ENCODE peak calls at places on chromosomes 5 and 9, in five cellular contexts. U is HCT116, M is K562, N is SK-N-SH, H is GM12878. J is an unnamed sample.

GRCh38 chr5:62282951-62283446 is 23.0 kb upstream of the KIF2A start:
- DNase-seq in M (no peak), H (no peak), N (no peak), U (no peak), J (no peak)

GRCh38 chr5:148457183-148457620 is 73.4 kb downstream of the FBXO38 start:
- DNase-seq in U (no peak), N (peak), M (no peak), H (no peak), J (no peak)

GRCh38 chr9:88802533-88802932 is 188.7 kb upstream of the S1PR3 start:
- DNase-seq in U (no peak), M (no peak), N (no peak), H (no peak), J (no peak)

GRCh38 chr9:33329996-33330395 is 39.7 kb downstream of the NFX1 start:
- DNase-seq in H (no peak), M (no peak), N (no peak), U (no peak), J (no peak)

GRCh38 chr5:42994285-42995151 is 45.6 kb downstream of the ANXA2R start:
- DNase-seq in U (peak), M (peak), N (peak), H (no peak), J (peak)

GRCh38 chr5:133347039-133347438 is 265.3 kb downstream of the FSTL4 start:
- DNase-seq in H (no peak), U (peak), N (no peak), M (peak), J (peak)

GRCh38 chr9:133371261-133371711 is 4.6 kb downstream of the SURF4 start:
- DNase-seq in M (no peak), U (no peak), N (no peak), H (no peak), J (no peak)

GRCh38 chr9:1429328-1429727 is 379.2 kb downstream of the DMRT2 start:
- DNase-seq in U (no peak), N (peak), M (no peak), H (no peak), J (peak)

GRCh38 chr5:129963359-129963758 is 59.1 kb downstream of the CHSY3 start:
- DNase-seq in M (no peak), H (no peak), U (no peak), N (no peak), J (no peak)

GRCh38 chr5:72134226-72134625 is 27.0 kb downstream of the MAP1B start:
- DNase-seq in N (no peak), H (no peak), U (no peak), M (no peak), J (no peak)

GRCh38 chr9:16787724-16788123 is 82.7 kb downstream of the BNC2 start:
- DNase-seq in U (no peak), N (no peak), M (no peak), H (no peak), J (no peak)

GRCh38 chr9:109914280-109915027 is 134.5 kb downstream of the PALM2AKAP2 start:
- DNase-seq in N (no peak), H (peak), U (no peak), M (no peak), J (no peak)

GRCh38 chr5:137997726-137998213 is 35.1 kb downstream of the FAM13B start:
- DNase-seq in H (peak), U (no peak), M (no peak), N (no peak), J (peak)

GRCh38 chr5:43073597-43074546 is 33.8 kb upstream of the ANXA2R start:
- DNase-seq in H (no peak), M (peak), N (peak), U (peak), J (peak)

GRCh38 chr5:81019748-81020147 is 59.6 kb downstream of the RASGRF2 start:
- DNase-seq in H (no peak), N (no peak), M (no peak), U (no peak), J (no peak)

GRCh38 chr5:168184103-168184502 is 107.3 kb upstream of the WWC1 start:
- DNase-seq in N (no peak), H (no peak), U (no peak), M (no peak), J (no peak)

GRCh38 chr5:9337908-9338307 is 208.0 kb downstream of the SEMA5A start:
- DNase-seq in N (no peak), M (no peak), U (no peak), H (no peak), J (no peak)

GRCh38 chr5:160851481-160851880 is 530 bp downstream of the ATP10B start:
- DNase-seq in M (no peak), U (no peak), N (no peak), H (no peak), J (no peak)

GRCh38 chr5:169450464-169450863 is 133.1 kb upstream of the SPDL1 start:
- DNase-seq in M (no peak), N (no peak), H (no peak), U (no peak), J (no peak)

GRCh38 chr9:115884846-115885245 is 268.7 kb upstream of the PAPPA start:
- DNase-seq in H (no peak), M (no peak), U (no peak), N (no peak), J (no peak)

GRCh38 chr9:115883467-115884329 is 269.9 kb upstream of the PAPPA start:
- DNase-seq in H (no peak), M (no peak), N (peak), U (peak), J (peak)

GRCh38 chr9:115879451-115879850 is 274.1 kb upstream of the PAPPA start:
- DNase-seq in M (no peak), N (no peak), H (no peak), U (no peak), J (no peak)

GRCh38 chr9:115880221-115880620 is 273.4 kb upstream of the PAPPA start:
- DNase-seq in M (no peak), N (no peak), U (no peak), H (no peak), J (no peak)

DNA sequence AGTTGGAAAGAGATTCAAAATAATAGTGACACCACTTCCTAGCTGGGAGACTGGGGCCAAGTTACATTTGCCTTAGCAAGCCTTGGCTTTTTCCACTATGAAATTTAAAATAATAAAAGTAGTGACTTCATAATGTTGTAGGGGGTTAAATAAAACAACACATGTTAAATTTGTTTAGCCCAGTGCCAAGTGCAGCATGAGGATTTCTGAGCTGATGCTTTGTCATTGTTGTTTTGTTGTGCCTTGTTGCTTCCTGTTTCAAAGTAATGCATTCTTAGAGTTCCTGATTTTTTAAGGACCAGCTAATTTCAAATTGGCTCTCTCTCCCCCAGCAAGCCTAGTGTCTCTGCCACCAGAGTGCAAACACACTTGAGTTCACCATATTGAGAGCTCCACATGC is 270.7 kb upstream of the PAPPA start:
- DNase-seq in N (no peak), U (no peak), M (no peak), H (no peak), J (no peak)
- TF ChIP-seq ZBTB33 in N (no peak), U (no peak), M (no peak), H (no peak), J (no peak)

DNA sequence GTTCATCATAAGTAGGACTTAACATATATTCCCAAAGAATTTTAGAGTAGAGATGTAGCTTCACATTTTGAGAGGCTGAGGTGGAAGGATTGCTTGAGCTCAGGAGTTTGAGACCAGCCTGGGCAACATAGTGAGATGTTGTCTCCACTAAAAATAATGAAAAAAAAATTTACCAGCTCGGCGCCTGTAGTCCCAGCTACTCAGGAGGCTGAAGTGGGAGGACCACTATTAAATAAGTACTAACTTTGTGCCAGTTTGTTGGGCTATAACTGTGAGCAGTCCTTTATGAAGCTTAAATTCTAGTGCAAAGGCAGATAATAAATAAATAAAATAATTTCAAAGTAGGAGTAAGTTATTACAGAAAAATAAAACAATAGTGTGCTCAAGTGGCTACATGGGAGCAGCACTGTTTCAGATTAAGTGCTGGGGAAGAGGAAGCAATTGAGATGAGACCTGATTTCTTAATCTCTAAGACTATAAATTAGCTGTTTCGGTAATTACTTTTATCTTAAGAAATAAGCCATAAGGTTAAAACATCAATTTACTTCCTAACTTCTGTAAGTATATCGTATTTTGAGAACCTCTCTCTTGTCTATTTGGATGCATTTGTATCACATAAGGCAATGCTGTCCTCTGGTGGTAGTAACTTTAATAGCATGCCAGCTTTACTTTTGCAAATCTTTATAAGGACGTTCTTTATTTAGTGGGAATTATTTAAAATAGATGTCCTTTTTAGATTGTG is 98.9 kb downstream of the CSNK1G3 start:
- DNase-seq in U (peak), H (peak), M (peak), N (peak), J (peak)
- TF ChIP-seq RAD21 in U (peak), H (peak), M (peak), N (peak), J (peak)

DNA sequence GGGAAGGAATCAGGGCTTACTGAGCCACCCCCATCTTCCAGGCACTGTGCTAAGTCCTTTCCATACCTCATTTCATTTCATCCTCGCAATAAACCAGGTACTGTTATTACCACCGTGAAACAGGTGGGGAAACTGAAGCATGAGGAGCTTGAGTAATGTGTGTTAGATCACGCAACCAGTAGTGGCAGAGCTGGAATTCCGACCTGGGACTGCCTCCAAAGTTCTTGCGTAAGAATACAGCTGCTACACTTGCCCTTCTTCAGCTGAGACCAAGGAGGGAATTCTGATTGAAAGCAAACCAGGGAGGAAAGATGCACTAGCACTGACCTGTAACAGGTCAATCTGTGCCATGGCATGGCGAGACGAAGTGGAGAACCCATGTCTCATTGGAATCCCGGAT is 113.4 kb upstream of the MSX2 start:
- DNase-seq in U (no peak), H (no peak), M (no peak), N (no peak), J (no peak)
- H3K27ac ChIP-seq in U (no peak), H (no peak), M (no peak), N (no peak), J (no peak)

GRCh38 chr5:5155617-5156016 is 15.5 kb downstream of the ADAMTS16 start:
- DNase-seq in U (no peak), N (no peak), M (no peak), H (no peak), J (no peak)

GRCh38 chr5:5156461-5157082 is 16.4 kb downstream of the ADAMTS16 start:
- DNase-seq in M (no peak), U (no peak), H (no peak), N (no peak), J (no peak)

GRCh38 chr5:5158472-5158895 is 18.4 kb downstream of the ADAMTS16 start:
- DNase-seq in M (no peak), N (no peak), H (no peak), U (no peak), J (no peak)

GRCh38 chr5:5164158-5164557 is 24.0 kb downstream of the ADAMTS16 start:
- DNase-seq in H (no peak), M (no peak), N (no peak), U (no peak), J (no peak)

DNA sequence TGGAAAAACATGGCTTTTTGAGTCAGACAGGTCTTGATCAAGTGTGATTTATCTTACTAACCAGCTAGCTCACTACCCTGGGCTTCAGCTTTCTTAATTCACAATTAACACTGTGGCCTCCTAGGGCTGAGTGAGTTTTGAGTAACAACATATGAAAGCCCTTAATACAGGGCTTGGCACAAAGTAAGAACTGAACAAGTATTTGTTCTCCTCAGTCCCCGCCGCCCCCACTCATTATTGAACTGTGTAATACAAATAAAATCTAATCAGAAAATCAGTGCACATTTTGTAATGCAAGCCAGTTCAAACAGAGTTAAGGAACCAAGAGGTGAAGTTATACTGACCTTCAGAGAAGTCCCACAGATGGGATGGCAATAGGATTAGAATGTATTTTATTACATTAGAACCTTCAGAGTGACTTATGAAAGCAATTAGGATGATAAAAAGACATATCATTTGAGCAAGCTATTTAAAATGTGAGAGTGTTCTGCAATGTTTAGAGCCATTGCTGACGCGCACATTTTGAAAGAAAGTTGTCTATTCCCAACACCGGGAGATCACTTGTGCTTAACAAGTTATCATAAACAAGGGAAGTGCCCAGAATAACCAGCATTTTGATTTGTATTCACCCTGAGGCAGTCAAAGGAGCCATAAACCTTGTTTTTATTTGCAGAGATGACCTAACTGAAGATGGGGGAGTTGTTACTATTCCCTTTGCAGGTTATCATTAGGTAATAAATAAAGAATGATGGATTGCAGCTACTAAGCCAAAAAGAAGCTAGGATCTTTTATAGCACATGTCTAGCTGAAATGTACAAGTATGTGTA is 19.4 kb downstream of the ADAMTS16 start:
- DNase-seq in M (no peak), H (no peak), U (no peak), N (no peak), J (no peak)
- TF ChIP-seq ZBTB33 in M (no peak), H (no peak), U (no peak), N (no peak), J (no peak)

GRCh38 chr9:95511232-95511951 is 5.4 kb downstream of the PTCH1 start:
- DNase-seq in N (no peak), H (no peak), M (no peak), U (no peak), J (peak)
- TF ChIP-seq RAD21 in N (no peak), H (no peak), M (no peak), U (no peak), J (no peak)

GRCh38 chr5:135747824-135748223 is 86.6 kb upstream of the SLC25A48 start:
- DNase-seq in M (no peak), H (no peak), N (no peak), U (no peak), J (no peak)
- H3K27ac ChIP-seq in M (no peak), H (no peak), N (no peak), U (no peak), J (no peak)

DNA sequence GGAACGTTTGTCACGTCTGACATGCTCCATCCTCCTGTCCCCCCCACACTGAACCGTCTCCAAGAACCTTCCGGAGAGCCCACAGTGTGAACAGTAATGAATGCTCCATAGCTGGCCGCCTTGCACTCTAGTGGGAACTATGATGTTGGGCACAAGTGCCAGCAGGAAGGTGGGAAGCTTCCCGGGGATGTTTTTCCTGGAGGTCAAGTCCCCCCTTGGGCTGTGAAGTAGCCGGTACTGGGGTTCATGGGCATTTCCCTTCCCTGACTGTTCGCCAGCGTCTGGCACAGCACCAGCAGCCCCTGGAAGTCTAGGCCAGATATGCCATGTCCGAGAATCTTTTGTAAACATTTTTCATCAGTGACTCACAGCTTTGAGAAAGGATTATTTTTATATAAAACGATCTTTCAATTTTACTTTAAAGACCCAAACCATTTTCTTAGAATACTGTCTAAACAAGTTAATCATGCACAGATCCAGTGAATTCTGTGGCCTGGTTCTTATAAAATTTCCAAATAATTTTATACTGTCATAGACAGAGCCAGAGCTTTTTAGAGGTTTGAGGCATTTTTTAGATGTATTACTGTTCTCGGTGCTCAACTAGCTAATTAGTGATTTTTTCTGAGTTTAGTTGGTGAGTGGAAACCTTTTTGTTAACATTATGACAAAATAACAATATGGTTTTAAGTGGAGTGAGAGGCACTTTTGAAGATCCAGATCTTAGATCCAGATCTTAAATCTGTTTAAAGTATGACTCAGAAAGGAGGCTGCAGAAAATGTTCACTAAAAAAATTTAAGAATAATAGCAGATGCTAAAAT is 11.6 kb downstream of the ABL1 start:
- DNase-seq in M (no peak), H (no peak), U (no peak), N (peak), J (no peak)
- TF ChIP-seq ZBTB33 in M (no peak), H (no peak), U (no peak), N (no peak), J (no peak)

GRCh38 chr5:1884638-1885475 is 2.1 kb upstream of the IRX4 start:
- DNase-seq in M (no peak), H (no peak), N (no peak), U (no peak), J (no peak)

GRCh38 chr5:1882337-1883119 is at the start of gene IRX4:
- DNase-seq in M (no peak), H (no peak), N (peak), U (peak), J (no peak)

GRCh38 chr5:1883925-1884637 is 1.4 kb upstream of the IRX4 start:
- DNase-seq in H (no peak), M (no peak), U (no peak), N (no peak), J (no peak)

GRCh38 chr5:1881731-1882336 is 891 bp downstream of the IRX4 start:
- DNase-seq in H (no peak), N (no peak), U (no peak), M (no peak), J (no peak)

DNA sequence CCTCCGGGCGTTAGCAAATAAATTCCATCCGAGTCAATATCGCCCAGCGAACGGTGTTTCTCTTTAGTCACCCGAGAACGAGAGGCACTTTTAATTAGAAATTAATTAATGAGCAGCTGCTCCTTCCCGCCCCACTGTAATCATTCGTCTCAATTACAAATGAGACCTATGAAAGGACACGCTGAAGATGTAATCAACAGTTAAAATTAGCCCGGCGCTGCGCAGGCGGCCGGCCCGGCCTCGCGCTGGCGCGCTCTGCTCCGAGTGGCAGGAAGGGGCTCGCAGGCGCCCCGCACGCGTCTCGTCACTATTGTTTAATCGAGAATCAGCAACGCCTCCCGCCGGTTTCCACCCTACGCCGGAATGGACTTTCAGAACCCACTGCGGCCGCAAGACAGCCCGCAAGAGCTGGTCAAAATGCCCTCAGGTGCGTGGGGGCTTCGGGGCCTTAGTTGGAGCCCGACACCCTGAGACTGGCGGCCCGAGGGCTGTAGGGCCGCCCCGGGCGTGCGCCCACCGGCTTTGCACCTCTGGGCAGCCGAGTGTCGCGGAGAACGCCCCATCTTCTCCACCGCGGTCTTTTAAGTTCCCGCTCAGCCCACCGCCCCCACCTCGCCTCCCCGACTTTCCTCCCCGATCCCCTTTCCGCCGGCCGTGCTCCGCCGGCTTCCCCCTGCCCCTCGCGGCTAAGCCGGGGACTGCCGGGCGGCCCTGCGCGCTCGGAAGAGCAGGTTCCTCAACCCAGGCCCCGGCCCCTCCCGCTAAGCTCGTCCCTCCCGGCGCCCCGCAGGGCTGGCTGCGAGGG is 597 bp upstream of the IRX4 start:
- DNase-seq in H (no peak), M (no peak), N (peak), U (no peak), J (no peak)
- TF ChIP-seq RAD21 in H (no peak), M (no peak), N (no peak), U (no peak), J (no peak)